ENCODE peak calls at places on chromosome 2, in four cellular contexts. O is mesendoderm, M is body of pancreas, T is mucosa of descending colon. W is an unnamed sample.

GRCh38 chr2:117127680-117128079 is 686.8 kb upstream of the DDX18 start:
- DNase-seq in O (peak; percentile 21), M (no peak), T (no peak), W (no peak)

GRCh38 chr2:130251520-130251864 is 53.3 kb upstream of the TUBA3E start:
- DNase-seq in O (no peak), M (no peak), T (no peak), W (no peak)

GRCh38 chr2:69538872-69539548 is 101.8 kb upstream of the NFU1 start:
- DNase-seq in O (peak; percentile 59), M (no peak), T (no peak), W (peak; percentile 74)

GRCh38 chr2:172107690-172108586 is 5.2 kb upstream of the DLX2 start:
- DNase-seq in O (peak; percentile 37), M (no peak), T (no peak), W (no peak)

GRCh38 chr2:197001921-197002320 is 75.4 kb upstream of the PGAP1 start:
- DNase-seq in O (no peak), M (no peak), T (no peak), W (no peak)

GRCh38 chr2:127820080-127820668 is 9.2 kb upstream of the WDR33 start:
- DNase-seq in O (peak; percentile 35), M (no peak), T (no peak), W (no peak)

GRCh38 chr2:62774555-62775366 is 69.2 kb downstream of the EHBP1 start:
- DNase-seq in O (peak; percentile 29), M (peak; percentile 30), T (no peak), W (peak; percentile 59)

GRCh38 chr2:142868281-142868762 is 9.1 kb upstream of the KYNU start:
- DNase-seq in O (no peak), M (peak; percentile 34), T (peak; percentile 80), W (peak; percentile 84)

GRCh38 chr2:24943427-24943826 is 23.4 kb upstream of the ADCY3 start:
- DNase-seq in O (no peak), M (no peak), T (no peak), W (no peak)

GRCh38 chr2:63853527-63854310 is 12.0 kb downstream of the UGP2 start:
- DNase-seq in O (peak; percentile 57), M (no peak), T (no peak), W (no peak)

GRCh38 chr2:73980566-73980965 is 4.1 kb upstream of the TET3 start:
- DNase-seq in O (no peak), M (no peak), T (no peak), W (peak; percentile 68)

GRCh38 chr2:73981081-73981968 is 3.4 kb upstream of the TET3 start:
- DNase-seq in O (peak; percentile 82), M (no peak), T (peak; percentile 78), W (peak; percentile 68)

GRCh38 chr2:73979021-73979420 is 5.7 kb upstream of the TET3 start:
- DNase-seq in O (peak; percentile 72), M (no peak), T (no peak), W (no peak)

GRCh38 chr2:73977466-73977865 is 7.2 kb upstream of the TET3 start:
- DNase-seq in O (no peak), M (no peak), T (no peak), W (no peak)

DNA sequence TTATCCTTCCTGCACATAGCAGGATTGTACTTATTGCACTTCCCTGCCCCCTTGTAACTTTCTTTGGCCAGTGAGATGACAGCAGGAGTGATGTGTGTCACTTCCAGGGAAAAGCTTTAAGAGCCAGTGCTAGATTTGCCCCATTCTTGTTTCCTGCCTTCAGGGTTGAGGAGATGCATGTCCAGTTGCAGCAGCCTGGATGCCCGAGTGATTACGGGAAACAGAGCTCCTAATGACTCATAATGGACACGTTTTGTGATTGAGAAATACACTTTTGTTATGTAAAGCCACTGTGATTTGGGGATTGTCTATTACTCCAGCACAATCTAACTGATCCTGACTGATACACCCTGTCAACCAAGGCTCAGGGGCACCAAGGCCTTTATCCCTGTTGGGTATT is 5.0 kb upstream of the TET3 start:
- DNase-seq in O (no peak), M (no peak), T (no peak), W (peak; percentile 15)
- H3K4me1 ChIP-seq in O (peaks cover 6% of the 10 kb centered on the region), M (peaks cover 42% of the 10 kb centered on the region), T (peaks cover 36% of the 10 kb centered on the region), W (peaks cover 4% of the 10 kb centered on the region)

GRCh38 chr2:55043841-55044240 is 6.4 kb downstream of the RTN4 start:
- DNase-seq in O (no peak), M (no peak), T (no peak), W (no peak)
- H3K4me1 ChIP-seq in O (peaks cover 8% of the 10 kb centered on the region), M (peaks cover 43% of the 10 kb centered on the region), T (peaks cover 17% of the 10 kb centered on the region), W (peaks cover 12% of the 10 kb centered on the region)

GRCh38 chr2:240567872-240568677 is at the start of gene RNPEPL1:
- DNase-seq in O (no peak), M (peak; percentile 53), T (peak; percentile 77), W (peak; percentile 64)

GRCh38 chr2:240569523-240569997 is 1.3 kb downstream of the RNPEPL1 start:
- DNase-seq in O (no peak), M (no peak), T (peak; percentile 42), W (no peak)

GRCh38 chr2:240569998-240570530 is 1.8 kb downstream of the RNPEPL1 start:
- DNase-seq in O (no peak), M (peak; percentile 35), T (peak; percentile 53), W (no peak)

GRCh38 chr2:240567137-240567871 is 980 bp upstream of the RNPEPL1 start:
- DNase-seq in O (no peak), M (peak; percentile 24), T (peak; percentile 62), W (peak; percentile 63)

DNA sequence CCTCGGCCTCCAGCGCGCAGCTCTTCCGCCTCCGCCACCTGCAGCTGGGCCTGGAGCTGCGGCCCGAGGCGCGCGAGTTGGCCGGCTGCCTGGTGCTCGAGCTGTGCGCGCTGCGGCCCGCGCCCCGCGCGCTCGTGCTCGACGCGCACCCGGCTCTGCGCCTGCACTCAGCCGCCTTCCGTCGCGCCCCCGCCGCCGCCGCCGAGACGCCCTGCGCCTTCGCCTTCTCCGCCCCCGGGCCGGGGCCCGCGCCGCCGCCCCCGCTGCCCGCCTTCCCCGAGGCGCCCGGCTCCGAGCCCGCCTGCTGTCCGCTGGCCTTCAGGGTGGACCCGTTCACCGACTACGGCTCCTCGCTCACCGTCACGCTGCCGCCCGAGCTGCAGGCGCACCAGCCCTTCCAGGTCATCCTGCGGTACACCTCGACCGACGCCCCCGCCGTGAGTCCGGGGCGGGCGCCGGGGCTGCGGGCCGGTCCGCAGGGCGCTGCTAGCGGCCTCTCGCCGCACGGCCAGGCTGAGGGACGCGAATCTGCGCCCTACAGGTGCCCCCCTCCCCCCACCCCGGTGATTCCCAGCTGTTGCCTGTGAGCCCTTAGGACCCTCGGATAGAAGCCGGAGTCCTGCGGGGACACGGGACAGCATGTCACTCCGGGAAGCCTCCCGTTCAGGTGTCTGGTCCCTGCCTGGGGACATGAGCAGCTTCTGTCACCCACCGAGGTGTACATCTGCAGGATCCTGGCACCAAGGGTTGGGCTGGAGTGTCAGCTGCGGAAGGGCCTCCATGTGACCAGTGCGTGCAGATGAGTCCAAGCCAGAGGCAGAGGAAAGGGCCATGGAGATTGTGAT is 616 bp downstream of the RNPEPL1 start:
- DNase-seq in O (no peak), M (peak; percentile 77), T (peak; percentile 80), W (peak; percentile 64)
- H3K4me1 ChIP-seq in O (no peaks in the 10 kb centered on the region), M (peaks cover 70% of the 10 kb centered on the region), T (peaks cover 57% of the 10 kb centered on the region), W (peaks cover 10% of the 10 kb centered on the region)

GRCh38 chr2:2848198-2848597 is 517.1 kb upstream of the MYT1L start:
- DNase-seq in O (no peak), M (no peak), T (no peak), W (no peak)
- H3K4me1 ChIP-seq in O (peaks cover 2% of the 10 kb centered on the region), M (peaks cover 31% of the 10 kb centered on the region), T (no peaks in the 10 kb centered on the region), W (no peaks in the 10 kb centered on the region)

GRCh38 chr2:54669677-54670484 is 53.6 kb upstream of the EML6 start:
- DNase-seq in O (no peak), M (peak; percentile 49), T (no peak), W (no peak)
- H3K4me1 ChIP-seq in O (no peaks in the 10 kb centered on the region), M (peaks cover 73% of the 10 kb centered on the region), T (peaks cover 17% of the 10 kb centered on the region), W (no peaks in the 10 kb centered on the region)

GRCh38 chr2:106094101-106094860 is 99.8 kb downstream of the UXS1 start:
- DNase-seq in O (no peak), M (no peak), T (no peak), W (peak; percentile 30)
- H3K4me1 ChIP-seq in O (no peaks in the 10 kb centered on the region), M (no peaks in the 10 kb centered on the region), T (no peaks in the 10 kb centered on the region), W (no peaks in the 10 kb centered on the region)

W was measured in small intestine.